ENCODE peak calls at places on chromosomes 2 and 18, in ten cellular contexts. B is heart left ventricle, X is suprapubic skin, A is A549, N is breast epithelium, U is ovary, W is adrenal gland, Z is prostate gland, H is gastrocnemius medialis, S is HCT116. F is an unnamed sample. For H3K9me3, the result is how much of the 10 kb centered on the place peaks cover.

GRCh38 chr2:45319683-45320082 is 291.4 kb downstream of the SRBD1 start:
- DNase-seq in B (no peak), X (no peak), A (no peak), N (no peak), U (no peak), W (no peak), Z (no peak), H (no peak), S (no peak), F (no peak)

GRCh38 chr2:16525265-16525887 is 140.3 kb downstream of the CYRIA start:
- DNase-seq in B (no peak), X (no peak), A (peak), N (no peak), U (no peak), W (no peak), Z (no peak), H (no peak), S (peak), F (no peak)

GRCh38 chr2:105929506-105929905 is 184.8 kb downstream of the NCK2 start:
- DNase-seq in B (no peak), X (no peak), A (no peak), N (no peak), U (no peak), W (no peak), Z (no peak), H (no peak), S (no peak), F (no peak)

GRCh38 chr2:175518206-175518605 is 336.7 kb upstream of the ATP5MC3 start:
- DNase-seq in B (no peak), X (no peak), A (no peak), N (no peak), U (no peak), W (no peak), Z (no peak), H (no peak), S (no peak), F (no peak)

GRCh38 chr18:57640749-57641148 is 19.1 kb upstream of the NARS1 start:
- DNase-seq in B (no peak), X (no peak), A (no peak), N (no peak), U (no peak), W (no peak), Z (no peak), H (no peak), S (no peak), F (no peak)

GRCh38 chr2:55875434-55876135 is 48.0 kb downstream of the EFEMP1 start:
- DNase-seq in B (no peak), X (no peak), A (no peak), N (no peak), U (no peak), W (no peak), Z (no peak), H (no peak), S (no peak), F (no peak)

GRCh38 chr2:121626777-121627524 is 22.3 kb downstream of the CLASP1 start:
- DNase-seq in B (no peak), X (no peak), A (no peak), N (peak), U (peak), W (peak), Z (peak), H (peak), S (no peak), F (peak)

GRCh38 chr2:170212625-170213280 is 34.8 kb downstream of the MYO3B start:
- DNase-seq in B (no peak), X (no peak), A (no peak), N (no peak), U (no peak), W (no peak), Z (no peak), H (no peak), S (no peak), F (no peak)

GRCh38 chr2:54967269-54967668 is 83.0 kb downstream of the RTN4 start:
- DNase-seq in B (no peak), X (no peak), A (no peak), N (no peak), U (no peak), W (no peak), Z (no peak), H (no peak), S (no peak), F (no peak)

GRCh38 chr18:31819106-31819924 is 58.6 kb upstream of the SLC25A52 start:
- DNase-seq in B (no peak), X (no peak), A (peak), N (no peak), U (no peak), W (no peak), Z (peak), H (no peak), S (peak), F (no peak)

GRCh38 chr2:234490239-234491074 is 6.4 kb downstream of the ARL4C start:
- DNase-seq in B (no peak), X (no peak), A (no peak), N (no peak), U (no peak), W (no peak), Z (no peak), H (no peak), S (no peak), F (no peak)

GRCh38 chr2:20213651-20214565 is 11.0 kb downstream of the SDC1 start:
- DNase-seq in B (peak), X (no peak), A (no peak), N (no peak), U (no peak), W (no peak), Z (peak), H (no peak), S (no peak), F (no peak)

GRCh38 chr2:149733936-149734685 is 146.5 kb upstream of the MMADHC start:
- DNase-seq in B (no peak), X (no peak), A (peak), N (no peak), U (no peak), W (peak), Z (no peak), H (no peak), S (no peak), F (no peak)

GRCh38 chr2:62687644-62688043 is 17.9 kb upstream of the EHBP1 start:
- DNase-seq in B (no peak), X (no peak), A (no peak), N (no peak), U (no peak), W (no peak), Z (no peak), H (no peak), S (no peak), F (no peak)

GRCh38 chr2:223114170-223114569 is 62.2 kb downstream of the KCNE4 start:
- DNase-seq in B (no peak), X (no peak), A (no peak), N (no peak), U (no peak), W (no peak), Z (no peak), H (no peak), S (no peak), F (no peak)

GRCh38 chr2:101037161-101037755 is 35.2 kb downstream of the RPL31 start:
- DNase-seq in B (no peak), X (no peak), A (no peak), N (no peak), U (no peak), W (no peak), Z (no peak), H (no peak), S (no peak), F (no peak)

DNA sequence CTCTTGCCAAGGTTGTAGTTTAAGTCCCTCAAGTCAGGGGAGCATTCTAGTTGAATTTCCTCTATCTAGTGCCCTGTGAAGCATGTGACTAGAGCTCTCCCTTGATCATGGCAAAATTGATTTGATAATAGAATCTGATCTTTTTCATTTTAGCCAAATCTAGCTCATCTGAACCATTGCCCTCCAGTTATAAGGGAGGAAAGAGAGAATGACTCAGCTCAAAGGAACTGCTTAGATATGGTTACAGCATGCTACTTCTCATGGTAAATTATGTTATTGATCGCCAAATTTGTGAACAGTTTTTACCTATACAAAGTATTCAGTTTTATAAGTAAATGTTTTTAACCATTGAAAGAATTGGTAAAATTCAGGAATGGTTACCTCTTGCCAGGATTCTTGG is 100.8 kb downstream of the GPR39 start:
- DNase-seq in B (no peak), X (no peak), A (no peak), N (no peak), U (no peak), W (no peak), Z (no peak), H (no peak), S (no peak), F (no peak)
- H3K9me3 ChIP-seq in B (under half), X (under half), A (under half), N (under half), U (under half), W (under half), Z (under half), H (under half), S (under half), F (under half)

GRCh38 chr2:152441961-152442360 is 107.0 kb downstream of the FMNL2 start:
- DNase-seq in B (no peak), X (no peak), A (no peak), N (no peak), U (no peak), W (no peak), Z (no peak), H (no peak), S (no peak), F (no peak)
- TF ChIP-seq CTCF in B (no peak), X (no peak), A (peak), N (no peak), U (no peak), W (no peak), Z (no peak), H (no peak), S (no peak), F (no peak)

GRCh38 chr2:205708231-205708631 is 25.9 kb downstream of the NRP2 start:
- DNase-seq in B (no peak), X (no peak), A (no peak), N (no peak), U (peak), W (no peak), Z (no peak), H (no peak), S (no peak), F (peak)

GRCh38 chr2:205705511-205706397 is 23.5 kb downstream of the NRP2 start:
- DNase-seq in B (no peak), X (no peak), A (no peak), N (no peak), U (no peak), W (no peak), Z (no peak), H (no peak), S (no peak), F (no peak)

GRCh38 chr2:205704101-205704741 is 21.9 kb downstream of the NRP2 start:
- DNase-seq in B (no peak), X (no peak), A (peak), N (no peak), U (peak), W (no peak), Z (no peak), H (no peak), S (no peak), F (peak)

GRCh38 chr2:205709319-205709718 is 27.0 kb downstream of the NRP2 start:
- DNase-seq in B (no peak), X (no peak), A (no peak), N (no peak), U (no peak), W (no peak), Z (no peak), H (no peak), S (no peak), F (no peak)

DNA sequence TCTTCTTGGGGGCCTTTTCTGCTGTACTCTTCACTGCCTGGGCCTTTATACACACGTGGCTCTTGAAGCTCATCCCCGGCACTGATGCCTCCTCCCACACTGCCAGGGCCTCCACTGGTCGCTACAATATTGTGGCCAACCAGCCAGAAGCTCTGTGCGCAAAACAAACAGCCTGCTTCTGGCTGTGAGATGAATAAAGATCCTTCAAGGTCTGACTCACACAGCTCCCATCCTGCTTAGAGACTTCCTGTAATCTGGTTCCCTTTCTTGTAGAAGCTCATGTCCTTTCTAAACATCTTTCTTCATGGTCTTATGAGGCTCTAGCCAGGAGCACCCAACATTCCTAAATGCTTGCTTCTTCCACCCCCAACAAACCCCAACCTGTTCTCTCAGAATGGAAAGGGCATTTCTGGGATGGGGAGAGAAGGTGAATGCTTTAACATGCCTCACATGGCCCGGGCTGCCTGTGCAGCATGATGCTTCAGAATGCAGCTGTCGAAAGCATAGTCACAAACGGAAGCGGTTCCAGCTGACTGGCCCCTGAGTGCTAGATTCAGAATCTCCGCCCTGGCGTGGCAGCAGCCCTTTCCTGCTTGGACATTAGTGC is 24.6 kb downstream of the NRP2 start:
- DNase-seq in B (peak), X (peak), A (peak), N (no peak), U (peak), W (peak), Z (no peak), H (no peak), S (no peak), F (peak)
- TF ChIP-seq POLR2A in B (no peak), X (no peak), A (no peak), N (no peak), U (no peak), W (no peak), Z (no peak), H (no peak), S (no peak), F (no peak)

GRCh38 chr2:229218329-229218921 is 52.7 kb downstream of the PID1 start:
- DNase-seq in B (no peak), X (no peak), A (no peak), N (no peak), U (no peak), W (no peak), Z (no peak), H (no peak), S (no peak), F (no peak)
- H3K9me3 ChIP-seq in B (under half), X (under half), A (under half), N (under half), U (under half), W (under half), Z (under half), H (under half), S (under half), F (under half)

DNA sequence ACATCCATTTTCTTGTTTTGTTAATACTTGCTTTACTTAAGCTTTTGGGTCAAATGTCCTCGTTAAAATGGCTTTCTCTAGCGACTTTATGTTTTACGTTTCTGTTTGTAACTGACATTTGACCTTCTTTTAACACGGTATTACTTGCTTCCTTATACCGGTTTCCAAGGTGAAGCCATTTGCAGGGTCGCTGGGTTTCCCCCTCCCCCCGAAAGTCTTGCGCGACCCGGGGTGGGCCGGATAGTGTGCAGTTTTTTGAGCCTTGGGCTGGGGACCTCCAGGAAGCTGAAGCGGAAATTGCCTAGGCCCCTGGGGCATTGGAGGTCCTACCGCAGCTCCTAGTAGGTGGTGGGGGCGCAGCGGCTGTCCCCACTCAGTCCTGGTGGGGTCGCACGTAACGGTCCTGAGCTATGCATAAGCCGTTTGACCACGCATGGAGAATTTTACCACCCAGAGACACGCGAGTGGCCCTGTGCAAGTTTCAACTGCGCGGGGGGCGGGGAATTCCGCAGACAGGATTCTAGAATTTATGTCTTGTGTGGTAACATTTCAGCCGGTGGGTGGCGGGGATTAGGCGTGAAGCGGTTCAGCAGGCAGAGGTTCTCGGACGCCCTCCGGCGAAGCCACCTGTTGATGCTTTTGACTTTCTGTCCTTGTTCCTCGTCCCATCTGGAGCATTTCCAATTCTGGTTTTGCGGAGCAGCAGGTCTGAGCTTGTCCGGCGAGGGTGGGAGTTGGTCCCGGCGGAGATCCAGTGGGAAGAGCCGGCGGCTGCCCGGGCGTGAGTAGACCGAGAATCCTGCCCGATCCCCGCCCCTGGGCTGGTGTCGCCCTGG is 2.4 kb downstream of the CFLAR start:
- DNase-seq in B (peak), X (peak), A (peak), N (peak), U (peak), W (peak), Z (peak), H (peak), S (peak), F (peak)
- TF ChIP-seq CTCF in B (peak), X (peak), A (peak), N (peak), U (peak), W (peak), Z (peak), H (peak), S (peak), F (peak)

F was measured in sigmoid colon.